ENCODE peak calls at places on chromosomes 11 and 22, in five cellular contexts. One of them, this sample, is unnamed.

GRCh38 chr11:120912504-120912903 is 111.4 kb upstream of the TBCEL start:
- DNase-seq in A549: peak
- DNase-seq in K562: peak
- DNase-seq in GM12878: no peak
- DNase-seq in HepG2: peak
- DNase-seq in this sample: peak

GRCh38 chr11:14357843-14358728 is 897 bp downstream of the RRAS2 start:
- DNase-seq in A549: peak
- DNase-seq in K562: peak
- DNase-seq in GM12878: no peak
- DNase-seq in HepG2: peak
- DNase-seq in this sample: peak

GRCh38 chr11:18700375-18700774 is 1.8 kb downstream of the TMEM86A start:
- DNase-seq in A549: no peak
- DNase-seq in K562: no peak
- DNase-seq in GM12878: no peak
- DNase-seq in HepG2: no peak
- DNase-seq in this sample: no peak

GRCh38 chr11:75462117-75462653 is 29.2 kb upstream of the KLHL35 start:
- DNase-seq in A549: no peak
- DNase-seq in K562: no peak
- DNase-seq in GM12878: no peak
- DNase-seq in HepG2: no peak
- DNase-seq in this sample: no peak

GRCh38 chr11:132862137-132862536 is 670.2 kb downstream of the OPCML start:
- DNase-seq in A549: no peak
- DNase-seq in K562: no peak
- DNase-seq in GM12878: no peak
- DNase-seq in HepG2: no peak
- DNase-seq in this sample: peak

GRCh38 chr11:21037836-21038235 is 368.4 kb downstream of the NELL1 start:
- DNase-seq in A549: no peak
- DNase-seq in K562: no peak
- DNase-seq in GM12878: no peak
- DNase-seq in HepG2: no peak
- DNase-seq in this sample: no peak

GRCh38 chr11:76744186-76745058 is 38.7 kb upstream of the TSKU start:
- DNase-seq in A549: no peak
- DNase-seq in K562: no peak
- DNase-seq in GM12878: no peak
- DNase-seq in HepG2: no peak
- DNase-seq in this sample: peak

GRCh38 chr22:23512348-23512705 is 67.8 kb downstream of the IGLL1 start:
- DNase-seq in A549: no peak
- DNase-seq in K562: no peak
- DNase-seq in GM12878: no peak
- DNase-seq in HepG2: no peak
- DNase-seq in this sample: no peak

GRCh38 chr22:19755722-19756287 is 4.8 kb upstream of the TBX1 start:
- DNase-seq in A549: no peak
- DNase-seq in K562: peak
- DNase-seq in GM12878: no peak
- DNase-seq in HepG2: no peak
- DNase-seq in this sample: peak

GRCh38 chr11:33000181-33000580 is 15.5 kb upstream of the DEPDC7 start:
- DNase-seq in A549: no peak
- DNase-seq in K562: no peak
- DNase-seq in GM12878: no peak
- DNase-seq in HepG2: no peak
- DNase-seq in this sample: no peak

GRCh38 chr11:61776561-61777075 is 15.8 kb downstream of the TMEM258 start:
- DNase-seq in A549: peak
- DNase-seq in K562: peak
- DNase-seq in GM12878: no peak
- DNase-seq in HepG2: peak
- DNase-seq in this sample: peak

GRCh38 chr11:118009821-118010737 is 23.9 kb downstream of the IL10RA start:
- DNase-seq in A549: no peak
- DNase-seq in K562: no peak
- DNase-seq in GM12878: no peak
- DNase-seq in HepG2: no peak
- DNase-seq in this sample: no peak

GRCh38 chr11:131977231-131977630 is 606.8 kb downstream of the NTM start:
- DNase-seq in A549: no peak
- DNase-seq in K562: no peak
- DNase-seq in GM12878: no peak
- DNase-seq in HepG2: no peak
- DNase-seq in this sample: no peak

GRCh38 chr11:76629133-76629852 is 41.3 kb downstream of the LRRC32 start:
- DNase-seq in A549: no peak
- DNase-seq in K562: no peak
- DNase-seq in GM12878: peak
- DNase-seq in HepG2: no peak
- DNase-seq in this sample: no peak

GRCh38 chr11:68199295-68199987 is 13.7 kb downstream of the KMT5B start:
- DNase-seq in A549: no peak
- DNase-seq in K562: no peak
- DNase-seq in GM12878: no peak
- DNase-seq in HepG2: no peak
- DNase-seq in this sample: no peak

GRCh38 chr11:11115475-11115874 is 237.6 kb downstream of the CSNK2A3 start:
- DNase-seq in A549: no peak
- DNase-seq in K562: no peak
- DNase-seq in GM12878: no peak
- DNase-seq in HepG2: no peak
- DNase-seq in this sample: no peak

GRCh38 chr11:67592880-67593624 is 9.4 kb downstream of the GSTP1 start:
- DNase-seq in A549: no peak
- DNase-seq in K562: no peak
- DNase-seq in GM12878: no peak
- DNase-seq in HepG2: no peak
- DNase-seq in this sample: no peak

GRCh38 chr11:118633319-118633690 is 25.9 kb downstream of the PHLDB1 start:
- DNase-seq in A549: no peak
- DNase-seq in K562: no peak
- DNase-seq in GM12878: no peak
- DNase-seq in HepG2: no peak
- DNase-seq in this sample: no peak

GRCh38 chr11:103610435-103610834 is 426.0 kb upstream of the DDI1 start:
- DNase-seq in A549: no peak
- DNase-seq in K562: no peak
- DNase-seq in GM12878: no peak
- DNase-seq in HepG2: no peak
- DNase-seq in this sample: no peak

GRCh38 chr11:122105009-122105828 is 10.8 kb downstream of the BLID start:
- DNase-seq in A549: no peak
- DNase-seq in K562: no peak
- DNase-seq in GM12878: no peak
- DNase-seq in HepG2: no peak
- DNase-seq in this sample: no peak

GRCh38 chr22:30882974-30883533 is 85.5 kb downstream of the MORC2 start:
- DNase-seq in A549: no peak
- DNase-seq in K562: peak
- DNase-seq in GM12878: no peak
- DNase-seq in HepG2: no peak
- DNase-seq in this sample: no peak

GRCh38 chr11:64305075-64305690 is at the start of gene ESRRA:
- DNase-seq in A549: peak
- DNase-seq in K562: peak
- DNase-seq in GM12878: peak
- DNase-seq in HepG2: peak
- DNase-seq in this sample: peak

GRCh38 chr11:66218846-66219620 is 49.4 kb upstream of the RAB1B start:
- DNase-seq in A549: no peak
- DNase-seq in K562: no peak
- DNase-seq in GM12878: no peak
- DNase-seq in HepG2: no peak
- DNase-seq in this sample: no peak

GRCh38 chr11:16902182-16902581 is 112.0 kb downstream of the PLEKHA7 start:
- DNase-seq in A549: no peak
- DNase-seq in K562: no peak
- DNase-seq in GM12878: peak
- DNase-seq in HepG2: no peak
- DNase-seq in this sample: no peak

DNA sequence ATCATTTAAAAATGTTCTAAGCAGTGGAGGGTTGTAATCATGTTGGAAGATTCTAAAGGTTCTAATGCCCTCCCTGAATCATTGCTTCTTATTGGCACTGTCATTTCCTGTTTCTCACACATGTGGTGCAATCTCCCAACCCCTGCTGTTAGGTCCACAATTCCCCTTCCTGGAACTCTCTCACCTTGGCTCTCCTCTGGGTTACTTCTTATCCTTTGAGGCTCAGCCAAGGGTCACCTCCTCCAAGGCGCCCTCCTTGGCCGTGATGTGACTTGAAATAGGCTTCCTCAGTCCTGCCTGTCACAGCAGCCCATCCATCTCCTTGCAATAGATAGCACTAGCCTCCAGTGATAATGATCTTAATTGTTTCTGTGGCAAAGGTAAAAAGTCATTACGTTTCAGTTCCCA is 149.8 kb downstream of the TTC17 start:
- DNase-seq in A549: peak
- DNase-seq in K562: no peak
- DNase-seq in GM12878: no peak
- DNase-seq in HepG2: no peak
- DNase-seq in this sample: no peak
- TF ChIP-seq RFX5 in A549: no peak
- TF ChIP-seq RFX5 in K562: no peak
- TF ChIP-seq RFX5 in GM12878: no peak
- TF ChIP-seq RFX5 in HepG2: no peak
- TF ChIP-seq RFX5 in this sample: no peak

GRCh38 chr22:35257002-35257320 is 332 bp upstream of the HMGXB4 start:
- DNase-seq in A549: no peak
- DNase-seq in K562: no peak
- DNase-seq in GM12878: no peak
- DNase-seq in HepG2: no peak
- DNase-seq in this sample: peak

GRCh38 chr22:35253946-35254345 is 3.3 kb upstream of the HMGXB4 start:
- DNase-seq in A549: no peak
- DNase-seq in K562: no peak
- DNase-seq in GM12878: no peak
- DNase-seq in HepG2: no peak
- DNase-seq in this sample: no peak

GRCh38 chr22:35258144-35258988 is 1.1 kb downstream of the HMGXB4 start:
- DNase-seq in A549: peak
- DNase-seq in K562: peak
- DNase-seq in GM12878: no peak
- DNase-seq in HepG2: no peak
- DNase-seq in this sample: peak

DNA sequence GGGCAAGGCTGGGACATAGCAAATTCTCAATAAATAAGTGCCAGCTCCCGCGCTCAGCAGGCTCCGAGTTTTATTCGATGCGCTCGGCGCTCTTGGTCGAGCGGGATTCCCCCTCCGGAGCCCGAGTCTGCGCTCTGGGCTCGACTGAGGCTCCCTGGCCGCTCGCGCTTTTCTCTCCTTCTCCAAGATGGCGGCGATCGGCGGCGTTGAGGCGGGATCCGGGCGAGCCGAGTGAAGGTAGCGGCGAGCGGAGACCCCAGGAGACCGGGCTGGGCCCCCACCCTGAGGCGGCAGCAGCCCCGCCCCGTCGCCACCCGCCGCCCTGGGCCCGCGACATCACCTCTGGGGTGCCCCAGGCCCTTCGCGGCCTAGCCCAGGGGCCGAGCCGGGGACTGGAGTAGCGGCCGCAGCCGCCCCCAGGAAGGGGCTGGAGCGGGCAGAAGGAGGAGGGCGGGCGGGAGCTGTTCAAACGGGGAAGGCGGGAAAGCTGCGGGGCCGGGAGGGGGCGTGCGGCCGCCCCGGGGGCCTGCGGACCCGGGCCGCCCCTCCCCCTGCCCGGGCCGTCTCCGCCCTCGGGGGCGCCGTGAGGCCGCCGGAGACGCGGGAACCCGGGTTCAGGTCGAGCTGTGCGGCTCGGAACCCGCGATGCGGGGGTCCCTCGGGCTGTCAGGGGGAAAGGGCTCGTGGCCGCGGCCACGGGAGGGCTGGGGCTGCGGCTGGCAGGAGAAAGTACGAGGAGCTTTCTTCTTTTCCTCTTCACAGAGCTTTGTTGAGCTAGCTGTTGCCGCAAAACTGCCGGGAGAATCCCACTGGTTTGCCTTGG is at the start of gene HMGXB4:
- DNase-seq in A549: peak
- DNase-seq in K562: peak
- DNase-seq in GM12878: peak
- DNase-seq in HepG2: peak
- DNase-seq in this sample: peak
- TF ChIP-seq CTCF in A549: no peak
- TF ChIP-seq CTCF in K562: no peak
- TF ChIP-seq CTCF in GM12878: no peak
- TF ChIP-seq CTCF in HepG2: peak
- TF ChIP-seq CTCF in this sample: no peak

GRCh38 chr11:112507281-112507680 is 246.6 kb upstream of the PLET1 start:
- DNase-seq in A549: no peak
- DNase-seq in K562: no peak
- DNase-seq in GM12878: no peak
- DNase-seq in HepG2: no peak
- DNase-seq in this sample: no peak
- TF ChIP-seq REST in A549: no peak
- TF ChIP-seq REST in K562: no peak
- TF ChIP-seq REST in GM12878: no peak
- TF ChIP-seq REST in HepG2: no peak
- TF ChIP-seq REST in this sample: no peak

DNA sequence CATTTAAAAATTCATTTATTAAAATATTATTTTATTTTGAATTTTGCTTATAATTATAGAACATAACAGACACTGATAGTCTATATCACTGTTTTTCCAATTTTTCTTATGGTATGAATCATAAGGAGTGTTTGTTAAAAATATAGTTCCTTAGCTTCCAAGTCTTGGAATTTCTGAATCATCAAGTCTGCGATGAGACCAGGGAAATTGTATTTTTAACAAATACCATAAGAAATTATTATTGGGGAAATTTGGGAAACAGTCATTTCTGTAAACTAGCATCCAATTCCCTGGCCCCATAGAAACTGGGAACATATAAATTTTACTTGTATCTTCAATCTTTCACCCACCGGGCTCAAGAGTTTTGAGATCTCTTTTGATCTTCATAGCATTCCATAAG is 38.0 kb upstream of the PICALM start:
- DNase-seq in A549: no peak
- DNase-seq in K562: no peak
- DNase-seq in GM12878: no peak
- DNase-seq in HepG2: no peak
- DNase-seq in this sample: no peak
- TF ChIP-seq RFX5 in A549: no peak
- TF ChIP-seq RFX5 in K562: no peak
- TF ChIP-seq RFX5 in GM12878: no peak
- TF ChIP-seq RFX5 in HepG2: no peak
- TF ChIP-seq RFX5 in this sample: no peak

This sample was measured in SK-N-SH.